ENCODE peak calls at places on chromosome 2, in six cellular contexts. X is neural crest cell, A is DMS 273 treated with DMSO at 0.1 percent for 48 hours, H is tibial nerve, C is GM12865, E is globus pallidus. Z is an unnamed sample.

GRCh38 chr2:40559175-40559574 is 107.3 kb upstream of the SLC8A1 start:
- DNase-seq in H (no peak), C (no peak), A (no peak), X (no peak), E (no peak), Z (no peak)

GRCh38 chr2:2286592-2286991 is 44.5 kb downstream of the MYT1L start:
- DNase-seq in E (no peak), A (no peak), C (no peak), X (no peak), H (no peak), Z (no peak)

GRCh38 chr2:46962751-46963150 is 47.1 kb upstream of the MCFD2 start:
- DNase-seq in A (no peak), H (no peak), C (no peak), X (no peak), E (no peak), Z (no peak)

GRCh38 chr2:99373144-99373543 is 36.0 kb downstream of the EIF5B start:
- DNase-seq in C (no peak), A (no peak), X (no peak), H (no peak), E (no peak), Z (no peak)

GRCh38 chr2:157349949-157350510 is 24.4 kb upstream of the ERMN start:
- DNase-seq in E (no peak), H (no peak), C (no peak), X (no peak), A (no peak), Z (no peak)

GRCh38 chr2:66575625-66576371 is 140.9 kb downstream of the MEIS1 start:
- DNase-seq in C (no peak), H (no peak), X (peak; percentile 45), E (no peak), A (no peak), Z (no peak)

GRCh38 chr2:30679416-30680088 is 127.7 kb downstream of the CAPN13 start:
- DNase-seq in X (no peak), C (no peak), E (peak; percentile 43), H (no peak), A (no peak), Z (no peak)

GRCh38 chr2:19046986-19047780 is 311.2 kb downstream of the OSR1 start:
- DNase-seq in H (no peak), A (no peak), X (no peak), C (peak; percentile 62), E (no peak), Z (no peak)

GRCh38 chr2:162636206-162636728 is 202.3 kb downstream of the KCNH7 start:
- DNase-seq in C (no peak), H (no peak), X (no peak), E (no peak), A (no peak), Z (no peak)

GRCh38 chr2:8754056-8754790 is 72.4 kb downstream of the ID2 start:
- DNase-seq in X (no peak), C (no peak), H (no peak), A (no peak), E (peak; percentile 94), Z (peak; percentile 31)

Z was measured in OCI-M1.